ENCODE peak calls at places on chromosomes 7 and 10, in four cellular contexts. F is neural crest cell, Z is cardiac muscle cell, R is hepatocyte. A is an unnamed sample.

GRCh38 chr7:26550492-26550891 is 258.8 kb downstream of the SNX10 start:
- DNase-seq in F (no peak), R (no peak), Z (no peak), A (no peak)

GRCh38 chr10:60495357-60495756 is 105.7 kb upstream of the ANK3 start:
- DNase-seq in F (no peak), R (no peak), Z (no peak), A (peak)

GRCh38 chr10:77666821-77667220 is 29.2 kb upstream of the KCNMA1 start:
- DNase-seq in F (no peak), Z (no peak), R (no peak), A (no peak)

GRCh38 chr10:86361134-86362128 is 5.2 kb downstream of the GRID1 start:
- DNase-seq in Z (no peak), F (no peak), R (no peak), A (no peak)

GRCh38 chr7:90401989-90402388 is 1.3 kb upstream of the CLDN12 start:
- DNase-seq in F (no peak), R (no peak), Z (peak), A (peak)

GRCh38 chr7:98116656-98117461 is 10.2 kb downstream of the LMTK2 start:
- DNase-seq in R (peak), F (no peak), Z (peak), A (no peak)

GRCh38 chr10:132518572-132519381 is 18.8 kb upstream of the INPP5A start:
- DNase-seq in F (no peak), R (peak), Z (no peak), A (no peak)

GRCh38 chr7:106284516-106285050 is at the start of gene NAMPT:
- DNase-seq in Z (no peak), F (peak), R (peak), A (no peak)

GRCh38 chr7:3494890-3495289 is 193.8 kb downstream of the SDK1 start:
- DNase-seq in R (no peak), Z (no peak), F (no peak), A (no peak)

GRCh38 chr10:51832652-51833383 is 133.4 kb upstream of the CSTF2T start:
- DNase-seq in Z (peak), F (no peak), R (no peak), A (peak)

GRCh38 chr7:68679456-68680234 is 918.6 kb upstream of the AUTS2 start:
- DNase-seq in Z (peak), R (no peak), F (no peak), A (no peak)

GRCh38 chr7:33906697-33907096 is 1.4 kb downstream of the BMPER start:
- DNase-seq in R (no peak), F (no peak), Z (no peak), A (no peak)

GRCh38 chr7:44408596-44408995 is 81.9 kb downstream of the NUDCD3 start:
- DNase-seq in Z (peak), F (no peak), R (no peak), A (no peak)

GRCh38 chr10:35552622-35553342 is 52.4 kb upstream of the GJD4 start:
- DNase-seq in R (no peak), Z (peak), F (no peak), A (no peak)

GRCh38 chr7:116971869-116972268 is 18.6 kb downstream of the ST7 start:
- DNase-seq in Z (no peak), F (no peak), R (no peak), A (no peak)

GRCh38 chr7:45889367-45890067 is 1.2 kb downstream of the IGFBP1 start:
- DNase-seq in R (no peak), F (no peak), Z (no peak), A (no peak)

GRCh38 chr7:45890125-45890901 is 2.0 kb downstream of the IGFBP1 start:
- DNase-seq in R (no peak), F (no peak), Z (no peak), A (no peak)

GRCh38 chr7:45892407-45893035 is 4.2 kb downstream of the IGFBP1 start:
- DNase-seq in F (no peak), Z (no peak), R (no peak), A (no peak)

GRCh38 chr7:45891462-45892402 is 3.4 kb downstream of the IGFBP1 start:
- DNase-seq in Z (no peak), R (no peak), F (no peak), A (no peak)

DNA sequence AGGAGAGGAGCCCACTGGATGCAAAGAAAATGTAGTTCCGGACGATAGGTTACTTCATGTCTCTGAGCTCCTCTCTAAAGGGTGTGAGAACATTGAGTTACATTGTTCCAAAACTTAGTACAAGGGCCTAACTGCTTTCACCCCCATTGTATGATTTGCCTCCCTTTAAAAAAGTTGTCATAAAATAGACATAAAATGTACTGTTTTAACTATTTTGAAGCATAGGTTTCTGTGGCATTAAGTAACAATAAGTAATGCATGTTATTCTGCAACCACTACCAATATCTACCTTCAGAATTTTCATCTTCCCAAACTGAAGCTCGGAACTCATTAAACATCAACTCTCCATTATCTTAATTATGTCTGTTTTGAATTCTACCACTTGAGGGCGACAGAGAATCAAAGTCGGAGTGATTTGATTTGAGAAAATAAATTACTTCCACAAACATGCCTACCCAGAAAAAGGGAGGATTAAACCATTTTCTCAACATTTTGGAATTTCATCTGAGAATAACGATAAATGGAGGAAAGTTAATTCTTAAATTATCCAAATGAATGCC is 2.7 kb downstream of the IGFBP1 start:
- DNase-seq in Z (peak), R (peak), F (no peak), A (peak)
- TF ChIP-seq CTCF in Z (peak), R (peak), F (peak), A (peak)

DNA sequence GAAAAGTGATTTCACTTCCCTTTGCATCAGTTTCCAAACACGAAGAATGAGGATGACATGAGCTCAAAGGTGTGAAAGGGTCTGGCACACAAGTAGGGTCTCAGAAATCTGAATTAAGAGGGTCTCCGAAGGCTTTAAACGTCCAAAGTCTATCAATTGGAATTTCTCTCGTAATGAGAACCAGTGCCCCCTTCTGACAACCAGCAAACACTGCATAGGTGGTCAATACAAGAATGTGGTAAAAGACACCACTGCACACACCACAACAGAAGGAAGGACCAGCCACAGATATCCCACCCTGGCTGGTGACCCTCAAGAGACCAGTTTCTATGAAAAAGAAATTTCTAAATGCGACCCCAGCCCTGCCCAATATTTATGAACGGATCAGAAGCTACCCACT is 78.1 kb downstream of the CALN1 start:
- DNase-seq in R (no peak), Z (no peak), F (no peak), A (no peak)
- TF ChIP-seq CTCF in R (no peak), Z (no peak), F (peak), A (no peak)

GRCh38 chr7:149427096-149427680 is 33.7 kb downstream of the ZNF777 start:
- DNase-seq in F (no peak), R (peak), Z (no peak), A (no peak)

GRCh38 chr7:149422065-149422913 is 38.6 kb downstream of the ZNF777 start:
- DNase-seq in R (peak), F (peak), Z (peak), A (peak)

GRCh38 chr7:149423441-149423970 is 37.4 kb downstream of the ZNF777 start:
- DNase-seq in F (no peak), Z (peak), R (no peak), A (no peak)

GRCh38 chr7:149420006-149420405 is 40.9 kb downstream of the ZNF777 start:
- DNase-seq in Z (no peak), F (no peak), R (no peak), A (no peak)

DNA sequence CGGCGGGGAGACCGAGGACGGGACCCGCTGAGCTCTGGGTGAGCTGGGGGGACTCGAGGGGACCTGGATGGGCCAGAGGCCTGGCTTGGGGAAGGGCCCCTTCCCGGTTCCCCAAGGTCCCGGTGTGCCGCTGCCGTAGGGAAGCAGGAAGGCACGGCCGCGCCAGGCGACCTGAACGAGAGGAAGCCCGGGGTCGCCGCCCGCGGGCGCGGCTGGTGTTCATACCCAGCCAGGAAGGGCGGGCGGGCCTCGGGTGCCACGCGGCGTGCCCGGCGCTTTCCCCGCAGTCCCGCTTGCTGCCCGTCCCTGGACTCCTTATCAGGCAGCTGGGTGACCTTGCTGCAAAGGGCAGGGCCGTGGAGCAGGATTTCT is 38.0 kb downstream of the ZNF777 start:
- DNase-seq in F (no peak), R (no peak), Z (no peak), A (no peak)
- TF ChIP-seq CTCF in F (no peak), R (no peak), Z (no peak), A (no peak)

DNA sequence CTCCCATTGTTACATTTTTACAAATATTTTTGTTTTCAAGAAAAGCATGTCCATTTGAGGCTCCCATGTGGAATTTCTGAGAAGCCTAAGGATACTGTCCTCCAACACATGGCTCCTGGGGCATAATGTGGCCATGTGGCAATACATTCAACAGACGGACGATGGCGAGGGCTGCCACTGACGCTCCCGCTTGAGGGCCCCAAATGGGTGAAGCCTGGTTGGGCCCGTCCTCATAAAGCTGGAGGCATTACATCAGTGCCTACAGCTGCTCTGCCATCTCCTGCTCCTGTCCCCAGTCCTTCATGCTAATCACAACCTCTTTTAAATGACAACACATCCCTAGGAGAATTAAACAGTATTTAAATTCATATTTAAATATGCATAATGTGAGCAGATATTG is 246.8 kb downstream of the TNS3 start:
- DNase-seq in F (no peak), Z (no peak), R (no peak), A (no peak)
- TF ChIP-seq CTCF in F (no peak), Z (no peak), R (no peak), A (no peak)

DNA sequence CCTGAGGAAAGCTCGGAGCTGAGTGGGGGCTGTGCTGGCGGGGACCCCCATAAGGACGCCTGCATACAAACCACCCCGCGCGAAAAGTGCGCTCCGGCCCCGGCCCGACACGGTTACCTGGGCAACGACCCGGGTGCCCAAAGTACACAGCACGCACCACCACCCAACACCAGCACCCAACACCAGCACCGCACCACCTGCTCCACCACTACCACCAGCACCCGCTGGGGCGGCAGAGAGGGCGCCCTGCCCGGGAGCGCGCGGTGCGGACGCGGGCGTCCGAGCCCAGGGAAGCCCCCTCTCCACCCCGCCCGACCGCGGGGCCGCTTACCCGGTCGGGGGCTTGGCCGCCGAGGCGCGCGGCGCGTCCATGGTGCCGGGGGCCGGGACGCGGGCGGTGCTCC is 345 bp downstream of the COBL start:
- DNase-seq in F (no peak), Z (no peak), R (peak), A (no peak)
- TF ChIP-seq CTCF in F (peak), Z (no peak), R (no peak), A (no peak)

GRCh38 chr7:102439963-102440795 is 6.8 kb downstream of the ORAI2 start:
- DNase-seq in R (peak), F (no peak), Z (peak), A (peak)

GRCh38 chr7:102434039-102434481 is 685 bp downstream of the ORAI2 start:
- DNase-seq in R (no peak), F (no peak), Z (peak), A (peak)

GRCh38 chr7:102432476-102433318 is 678 bp upstream of the ORAI2 start:
- DNase-seq in F (no peak), R (no peak), Z (no peak), A (no peak)

GRCh38 chr7:102433319-102434038 is at the start of gene ORAI2:
- DNase-seq in F (peak), R (peak), Z (peak), A (peak)

DNA sequence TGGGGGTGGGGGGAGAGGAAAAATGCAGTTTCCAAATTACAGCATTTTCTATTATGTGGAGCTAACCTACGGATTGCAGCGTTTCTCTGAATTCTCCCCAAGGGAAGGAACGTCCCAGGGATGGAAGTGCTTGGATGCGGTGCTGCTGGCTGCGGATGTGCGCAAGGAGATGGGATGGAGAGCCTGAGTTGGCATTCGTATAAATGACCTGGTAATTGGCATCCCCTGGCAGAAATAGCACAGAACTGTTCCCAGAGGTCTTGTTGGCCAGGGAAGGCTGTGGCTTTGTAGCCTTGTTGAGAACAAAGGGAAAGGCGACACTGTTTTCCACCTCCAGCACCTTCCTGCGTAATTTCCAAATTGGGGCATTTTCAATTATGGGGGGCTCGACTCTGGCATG is 2.7 kb downstream of the ORAI2 start:
- DNase-seq in Z (no peak), R (no peak), F (no peak), A (no peak)
- TF ChIP-seq CTCF in Z (no peak), R (no peak), F (no peak), A (no peak)

DNA sequence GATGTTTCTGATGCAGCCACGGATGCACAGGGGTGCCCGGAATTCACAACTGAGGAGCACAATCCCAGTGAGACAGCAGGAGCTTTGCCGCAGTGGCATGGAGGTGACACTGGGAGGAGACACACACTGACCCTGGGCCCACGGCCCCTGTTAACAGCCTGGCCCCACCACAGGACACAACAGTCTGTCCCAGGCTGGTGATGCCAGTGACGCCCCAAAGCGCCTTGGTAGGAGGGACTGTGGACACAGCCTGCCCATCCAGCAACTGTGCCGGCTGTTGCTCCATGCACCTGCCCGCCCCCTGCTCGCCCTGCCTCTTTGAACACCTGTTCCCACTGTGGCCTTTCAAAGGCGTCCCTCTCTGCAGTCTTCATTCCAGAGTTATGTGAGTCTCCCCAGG is 49.8 kb downstream of the KLF6 start:
- DNase-seq in R (no peak), F (no peak), Z (no peak), A (no peak)
- TF ChIP-seq CTCF in R (no peak), F (no peak), Z (no peak), A (no peak)

GRCh38 chr7:38318803-38319416 is 45.5 kb upstream of the TARP start:
- DNase-seq in R (peak), Z (peak), F (no peak), A (peak)
- TF ChIP-seq CTCF in R (peak), Z (peak), F (peak), A (peak)

GRCh38 chr7:132577206-132578049 is 1.2 kb upstream of the PLXNA4 start:
- DNase-seq in Z (peak), R (peak), F (peak), A (peak)
- TF ChIP-seq CTCF in Z (peak), R (peak), F (peak), A (no peak)